ENCODE peak calls at places on chromosomes 13 and 19, in ten cellular contexts. One of them, this sample, is unnamed.

GRCh38 chr19:46944918-46945628 is 74.6 kb upstream of the NPAS1 start:
- DNase-seq in body of pancreas: peak; percentile 49
- DNase-seq in ovary: peak; percentile 38
- DNase-seq in heart left ventricle: peak; percentile 80
- DNase-seq in adrenal gland: peak; percentile 82
- DNase-seq in suprapubic skin: peak; percentile 73
- DNase-seq in endothelial cell of umbilical vein: peak; percentile 54
- DNase-seq in tibial nerve: peak; percentile 61
- DNase-seq in esophagus squamous epithelium: no peak
- DNase-seq in IMR-90: peak; percentile 70
- DNase-seq in this sample: no peak

GRCh38 chr19:3304871-3305423 is 61.4 kb upstream of the NFIC start:
- DNase-seq in body of pancreas: peak; percentile 78
- DNase-seq in ovary: peak; percentile 82
- DNase-seq in heart left ventricle: peak; percentile 51
- DNase-seq in adrenal gland: peak; percentile 71
- DNase-seq in suprapubic skin: no peak
- DNase-seq in endothelial cell of umbilical vein: peak; percentile 71
- DNase-seq in tibial nerve: peak; percentile 63
- DNase-seq in esophagus squamous epithelium: no peak
- DNase-seq in IMR-90: peak; percentile 41
- DNase-seq in this sample: peak; percentile 71

GRCh38 chr19:33524024-33524664 is 2.6 kb upstream of the PEPD start:
- DNase-seq in body of pancreas: no peak
- DNase-seq in ovary: no peak
- DNase-seq in heart left ventricle: no peak
- DNase-seq in adrenal gland: peak; percentile 85
- DNase-seq in suprapubic skin: no peak
- DNase-seq in endothelial cell of umbilical vein: no peak
- DNase-seq in tibial nerve: no peak
- DNase-seq in esophagus squamous epithelium: no peak
- DNase-seq in IMR-90: no peak
- DNase-seq in this sample: no peak

GRCh38 chr19:44718441-44719261 is 19.7 kb downstream of the CEACAM16 start:
- DNase-seq in body of pancreas: peak; percentile 96
- DNase-seq in ovary: peak; percentile 93
- DNase-seq in heart left ventricle: peak; percentile 91
- DNase-seq in adrenal gland: peak; percentile 97
- DNase-seq in suprapubic skin: no peak
- DNase-seq in endothelial cell of umbilical vein: peak; percentile 98
- DNase-seq in tibial nerve: peak; percentile 45
- DNase-seq in esophagus squamous epithelium: no peak
- DNase-seq in IMR-90: peak; percentile 56
- DNase-seq in this sample: no peak

GRCh38 chr19:41302624-41303351 is 7.2 kb upstream of the CCDC97 start:
- DNase-seq in body of pancreas: no peak
- DNase-seq in ovary: no peak
- DNase-seq in heart left ventricle: no peak
- DNase-seq in adrenal gland: no peak
- DNase-seq in suprapubic skin: peak; percentile 65
- DNase-seq in endothelial cell of umbilical vein: no peak
- DNase-seq in tibial nerve: no peak
- DNase-seq in esophagus squamous epithelium: no peak
- DNase-seq in IMR-90: no peak
- DNase-seq in this sample: no peak

GRCh38 chr13:52776726-52777125 is 37.1 kb upstream of the CNMD start:
- DNase-seq in body of pancreas: no peak
- DNase-seq in ovary: no peak
- DNase-seq in heart left ventricle: no peak
- DNase-seq in adrenal gland: no peak
- DNase-seq in suprapubic skin: no peak
- DNase-seq in endothelial cell of umbilical vein: no peak
- DNase-seq in tibial nerve: no peak
- DNase-seq in esophagus squamous epithelium: no peak
- DNase-seq in IMR-90: no peak
- DNase-seq in this sample: no peak

GRCh38 chr13:28583661-28584091 is 75.3 kb upstream of the POMP start:
- DNase-seq in body of pancreas: no peak
- DNase-seq in ovary: no peak
- DNase-seq in heart left ventricle: no peak
- DNase-seq in adrenal gland: no peak
- DNase-seq in suprapubic skin: no peak
- DNase-seq in endothelial cell of umbilical vein: no peak
- DNase-seq in tibial nerve: no peak
- DNase-seq in esophagus squamous epithelium: no peak
- DNase-seq in IMR-90: peak; percentile 34
- DNase-seq in this sample: peak; percentile 25

GRCh38 chr13:41848435-41849255 is 112.3 kb downstream of the VWA8 start:
- DNase-seq in body of pancreas: no peak
- DNase-seq in ovary: no peak
- DNase-seq in heart left ventricle: no peak
- DNase-seq in adrenal gland: no peak
- DNase-seq in suprapubic skin: no peak
- DNase-seq in endothelial cell of umbilical vein: no peak
- DNase-seq in tibial nerve: no peak
- DNase-seq in esophagus squamous epithelium: no peak
- DNase-seq in IMR-90: peak; percentile 52
- DNase-seq in this sample: no peak

GRCh38 chr13:50200562-50200961 is 185.3 kb downstream of the KCNRG start:
- DNase-seq in body of pancreas: no peak
- DNase-seq in ovary: no peak
- DNase-seq in heart left ventricle: no peak
- DNase-seq in adrenal gland: no peak
- DNase-seq in suprapubic skin: no peak
- DNase-seq in endothelial cell of umbilical vein: no peak
- DNase-seq in tibial nerve: no peak
- DNase-seq in esophagus squamous epithelium: no peak
- DNase-seq in IMR-90: no peak
- DNase-seq in this sample: no peak

GRCh38 chr19:33462112-33462726 is 59.4 kb downstream of the PEPD start:
- DNase-seq in body of pancreas: no peak
- DNase-seq in ovary: no peak
- DNase-seq in heart left ventricle: no peak
- DNase-seq in adrenal gland: no peak
- DNase-seq in suprapubic skin: no peak
- DNase-seq in endothelial cell of umbilical vein: no peak
- DNase-seq in tibial nerve: no peak
- DNase-seq in esophagus squamous epithelium: no peak
- DNase-seq in IMR-90: no peak
- DNase-seq in this sample: no peak

GRCh38 chr13:101289764-101290163 is 126.5 kb downstream of the NALCN start:
- DNase-seq in body of pancreas: peak; percentile 60
- DNase-seq in ovary: no peak
- DNase-seq in heart left ventricle: no peak
- DNase-seq in adrenal gland: no peak
- DNase-seq in suprapubic skin: no peak
- DNase-seq in endothelial cell of umbilical vein: peak; percentile 16
- DNase-seq in tibial nerve: no peak
- DNase-seq in esophagus squamous epithelium: no peak
- DNase-seq in IMR-90: peak; percentile 75
- DNase-seq in this sample: no peak

GRCh38 chr13:32150239-32150638 is 118.7 kb downstream of the FRY start:
- DNase-seq in body of pancreas: no peak
- DNase-seq in ovary: no peak
- DNase-seq in heart left ventricle: peak; percentile 32
- DNase-seq in adrenal gland: no peak
- DNase-seq in suprapubic skin: no peak
- DNase-seq in endothelial cell of umbilical vein: no peak
- DNase-seq in tibial nerve: no peak
- DNase-seq in esophagus squamous epithelium: no peak
- DNase-seq in IMR-90: peak; percentile 11
- DNase-seq in this sample: no peak

GRCh38 chr19:5891938-5892771 is 11.4 kb downstream of the NDUFA11 start:
- DNase-seq in body of pancreas: peak; percentile 45
- DNase-seq in ovary: no peak
- DNase-seq in heart left ventricle: no peak
- DNase-seq in adrenal gland: peak; percentile 60
- DNase-seq in suprapubic skin: no peak
- DNase-seq in endothelial cell of umbilical vein: peak; percentile 33
- DNase-seq in tibial nerve: no peak
- DNase-seq in esophagus squamous epithelium: no peak
- DNase-seq in IMR-90: peak; percentile 35
- DNase-seq in this sample: peak; percentile 44

GRCh38 chr19:5890099-5890498 is 13.5 kb downstream of the NDUFA11 start:
- DNase-seq in body of pancreas: no peak
- DNase-seq in ovary: no peak
- DNase-seq in heart left ventricle: no peak
- DNase-seq in adrenal gland: no peak
- DNase-seq in suprapubic skin: no peak
- DNase-seq in endothelial cell of umbilical vein: no peak
- DNase-seq in tibial nerve: no peak
- DNase-seq in esophagus squamous epithelium: no peak
- DNase-seq in IMR-90: no peak
- DNase-seq in this sample: no peak

GRCh38 chr19:5892772-5893275 is 10.8 kb downstream of the NDUFA11 start:
- DNase-seq in body of pancreas: no peak
- DNase-seq in ovary: no peak
- DNase-seq in heart left ventricle: no peak
- DNase-seq in adrenal gland: peak; percentile 27
- DNase-seq in suprapubic skin: no peak
- DNase-seq in endothelial cell of umbilical vein: no peak
- DNase-seq in tibial nerve: no peak
- DNase-seq in esophagus squamous epithelium: no peak
- DNase-seq in IMR-90: no peak
- DNase-seq in this sample: no peak

GRCh38 chr19:5893296-5893903 is 10.2 kb downstream of the NDUFA11 start:
- DNase-seq in body of pancreas: no peak
- DNase-seq in ovary: no peak
- DNase-seq in heart left ventricle: no peak
- DNase-seq in adrenal gland: no peak
- DNase-seq in suprapubic skin: no peak
- DNase-seq in endothelial cell of umbilical vein: no peak
- DNase-seq in tibial nerve: no peak
- DNase-seq in esophagus squamous epithelium: no peak
- DNase-seq in IMR-90: no peak
- DNase-seq in this sample: no peak

GRCh38 chr19:5891572-5891937 is 12.0 kb downstream of the NDUFA11 start:
- DNase-seq in body of pancreas: no peak
- DNase-seq in ovary: no peak
- DNase-seq in heart left ventricle: no peak
- DNase-seq in adrenal gland: peak; percentile 26
- DNase-seq in suprapubic skin: no peak
- DNase-seq in endothelial cell of umbilical vein: no peak
- DNase-seq in tibial nerve: no peak
- DNase-seq in esophagus squamous epithelium: no peak
- DNase-seq in IMR-90: no peak
- DNase-seq in this sample: no peak
- TF ChIP-seq POLR2A in body of pancreas: no peak
- TF ChIP-seq POLR2A in ovary: no peak
- TF ChIP-seq POLR2A in heart left ventricle: no peak
- TF ChIP-seq POLR2A in adrenal gland: no peak
- TF ChIP-seq POLR2A in suprapubic skin: no peak
- TF ChIP-seq POLR2A in endothelial cell of umbilical vein: no peak
- TF ChIP-seq POLR2A in tibial nerve: no peak
- TF ChIP-seq POLR2A in esophagus squamous epithelium: no peak
- TF ChIP-seq POLR2A in IMR-90: no peak
- TF ChIP-seq POLR2A in this sample: no peak

DNA sequence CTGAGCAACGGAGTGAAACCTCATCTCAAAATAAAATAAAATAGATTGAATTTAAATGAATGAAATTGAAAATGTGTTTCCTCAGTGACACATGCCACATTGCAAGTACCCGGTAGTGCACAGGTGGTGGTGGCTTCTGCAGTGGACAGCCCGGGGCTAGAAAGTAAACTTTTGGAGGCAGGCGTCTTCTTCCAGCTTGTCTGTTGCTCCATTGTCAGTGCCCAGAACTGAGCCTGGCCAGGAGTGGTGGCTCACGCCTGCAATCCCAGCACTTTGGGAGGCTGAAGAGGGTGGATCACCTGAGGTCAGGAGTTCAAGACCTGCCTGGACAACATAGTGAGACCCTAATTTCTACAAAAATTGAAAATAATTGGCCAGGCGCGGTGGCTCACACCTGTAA is 5.7 kb downstream of the MYH14 start:
- DNase-seq in body of pancreas: no peak
- DNase-seq in ovary: no peak
- DNase-seq in heart left ventricle: no peak
- DNase-seq in adrenal gland: no peak
- DNase-seq in suprapubic skin: no peak
- DNase-seq in endothelial cell of umbilical vein: no peak
- DNase-seq in tibial nerve: no peak
- DNase-seq in esophagus squamous epithelium: no peak
- DNase-seq in IMR-90: no peak
- DNase-seq in this sample: no peak
- TF ChIP-seq POLR2A in body of pancreas: no peak
- TF ChIP-seq POLR2A in ovary: no peak
- TF ChIP-seq POLR2A in heart left ventricle: no peak
- TF ChIP-seq POLR2A in adrenal gland: no peak
- TF ChIP-seq POLR2A in suprapubic skin: no peak
- TF ChIP-seq POLR2A in endothelial cell of umbilical vein: no peak
- TF ChIP-seq POLR2A in tibial nerve: no peak
- TF ChIP-seq POLR2A in esophagus squamous epithelium: no peak
- TF ChIP-seq POLR2A in IMR-90: no peak
- TF ChIP-seq POLR2A in this sample: no peak

GRCh38 chr19:7199613-7200533 is 94.3 kb downstream of the INSR start:
- DNase-seq in body of pancreas: peak; percentile 73
- DNase-seq in ovary: no peak
- DNase-seq in heart left ventricle: no peak
- DNase-seq in adrenal gland: no peak
- DNase-seq in suprapubic skin: no peak
- DNase-seq in endothelial cell of umbilical vein: no peak
- DNase-seq in tibial nerve: no peak
- DNase-seq in esophagus squamous epithelium: no peak
- DNase-seq in IMR-90: peak; percentile 17
- DNase-seq in this sample: peak; percentile 45
- TF ChIP-seq POLR2A in body of pancreas: peak; percentile 13
- TF ChIP-seq POLR2A in ovary: no peak
- TF ChIP-seq POLR2A in heart left ventricle: no peak
- TF ChIP-seq POLR2A in adrenal gland: no peak
- TF ChIP-seq POLR2A in suprapubic skin: no peak
- TF ChIP-seq POLR2A in endothelial cell of umbilical vein: no peak
- TF ChIP-seq POLR2A in tibial nerve: no peak
- TF ChIP-seq POLR2A in esophagus squamous epithelium: no peak
- TF ChIP-seq POLR2A in IMR-90: no peak
- TF ChIP-seq POLR2A in this sample: no peak

DNA sequence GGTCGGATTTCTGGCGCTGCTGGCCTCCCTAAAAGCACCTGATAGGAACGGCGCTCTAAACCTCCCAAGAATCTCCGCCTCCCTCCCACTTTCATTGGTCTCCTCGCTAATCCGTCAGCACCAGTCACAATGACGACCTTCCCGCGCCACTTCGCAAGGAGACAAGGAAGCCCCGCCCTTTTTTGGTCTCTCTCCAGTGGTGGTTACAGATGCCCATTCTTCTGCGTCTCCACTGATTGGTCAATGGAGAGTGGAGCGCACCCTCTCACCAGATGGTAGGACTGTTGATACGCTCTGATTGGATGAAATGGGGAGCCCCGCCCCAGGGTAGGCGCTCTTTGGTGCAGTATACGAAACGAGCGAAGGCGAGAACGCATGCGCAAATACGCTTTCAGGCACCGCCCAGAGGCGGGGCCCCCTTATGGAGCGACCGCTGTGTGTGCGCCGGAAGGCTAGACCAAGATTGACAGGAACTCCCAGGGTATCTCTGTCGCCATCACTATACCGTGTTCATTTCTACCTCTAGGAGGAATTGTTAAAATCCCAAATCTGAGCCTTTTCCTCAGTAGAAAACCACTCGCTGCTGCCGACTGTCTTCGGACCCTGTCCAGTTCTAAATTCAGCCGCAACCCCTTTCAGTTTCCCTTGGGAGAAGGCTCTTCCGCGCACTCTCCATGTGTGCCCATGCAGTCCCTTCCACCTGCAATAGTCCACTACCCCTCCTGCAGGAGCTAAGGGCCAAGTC is 617 bp upstream of the HNRNPL start:
- DNase-seq in body of pancreas: peak; percentile 100
- DNase-seq in ovary: peak; percentile 99
- DNase-seq in heart left ventricle: peak; percentile 100
- DNase-seq in adrenal gland: peak; percentile 100
- DNase-seq in suprapubic skin: peak; percentile 100
- DNase-seq in endothelial cell of umbilical vein: peak; percentile 100
- DNase-seq in tibial nerve: peak; percentile 100
- DNase-seq in esophagus squamous epithelium: peak; percentile 100
- DNase-seq in IMR-90: peak; percentile 100
- DNase-seq in this sample: peak; percentile 99
- TF ChIP-seq POLR2A in body of pancreas: peak; percentile 80
- TF ChIP-seq POLR2A in ovary: peak; percentile 87
- TF ChIP-seq POLR2A in heart left ventricle: peak; percentile 19
- TF ChIP-seq POLR2A in adrenal gland: peak; percentile 73
- TF ChIP-seq POLR2A in suprapubic skin: peak; percentile 74
- TF ChIP-seq POLR2A in endothelial cell of umbilical vein: peak; percentile 79
- TF ChIP-seq POLR2A in tibial nerve: peak; percentile 99
- TF ChIP-seq POLR2A in esophagus squamous epithelium: peak; percentile 82
- TF ChIP-seq POLR2A in IMR-90: peak; percentile 56
- TF ChIP-seq POLR2A in this sample: peak; percentile 67